ENCODE peak calls at places on chromosomes 2 and 18, in seven cellular contexts. Z is omental fat pad, G is endothelial cell, M is K562, W is cardiac fibroblast, T is left lung, B is AG09309. E is an unnamed sample.

GRCh38 chr2:205892141-205893064 is 193.6 kb downstream of the INO80D start:
- DNase-seq in G (no peak), T (no peak), B (no peak), M (no peak), Z (no peak), W (peak; percentile 41), E (no peak)

GRCh38 chr2:143433158-143433557 is 303.9 kb downstream of the ARHGAP15 start:
- DNase-seq in W (no peak), Z (no peak), G (no peak), M (no peak), T (no peak), B (no peak), E (no peak)

GRCh38 chr2:119683074-119683716 is 4.2 kb downstream of the TMEM177 start:
- DNase-seq in M (no peak), T (no peak), B (no peak), G (no peak), W (no peak), Z (no peak), E (no peak)

GRCh38 chr2:146094185-146094584 is 1574.3 kb upstream of the ZEB2 start:
- DNase-seq in G (no peak), Z (no peak), B (no peak), W (no peak), M (no peak), T (no peak), E (no peak)

GRCh38 chr2:109370399-109370990 is 241.5 kb downstream of the SH3RF3 start:
- DNase-seq in B (no peak), M (no peak), G (peak; percentile 2), Z (no peak), T (no peak), W (no peak), E (no peak)

GRCh38 chr2:12262681-12263436 is 453.9 kb upstream of the TRIB2 start:
- DNase-seq in Z (no peak), M (no peak), W (peak; percentile 71), G (no peak), B (no peak), T (no peak), E (no peak)

GRCh38 chr18:8801263-8801901 is 96.0 kb downstream of the MTCL1 start:
- DNase-seq in B (peak; percentile 75), M (no peak), W (peak; percentile 81), G (no peak), Z (no peak), T (no peak), E (no peak)

GRCh38 chr2:64325852-64326577 is 127.9 kb upstream of the LGALSL start:
- DNase-seq in G (no peak), M (no peak), B (no peak), W (no peak), Z (no peak), T (no peak), E (no peak)

GRCh38 chr2:128493880-128494279 is 175.2 kb upstream of the HS6ST1 start:
- DNase-seq in Z (no peak), B (no peak), W (no peak), T (no peak), G (no peak), M (no peak), E (no peak)

GRCh38 chr2:56012216-56012615 is 88.6 kb upstream of the EFEMP1 start:
- DNase-seq in G (no peak), W (no peak), T (no peak), B (no peak), M (no peak), Z (no peak), E (no peak)

GRCh38 chr18:53225567-53226325 is 885.7 kb downstream of the DCC start:
- DNase-seq in T (no peak), Z (no peak), W (no peak), M (no peak), B (no peak), G (no peak), E (no peak)

GRCh38 chr2:46649004-46649403 is 169.6 kb downstream of the TMEM247 start:
- DNase-seq in T (no peak), W (no peak), G (no peak), B (no peak), Z (no peak), M (no peak), E (no peak)

GRCh38 chr2:75932996-75933395 is 222.3 kb upstream of the GCFC2 start:
- DNase-seq in W (no peak), Z (no peak), B (no peak), G (no peak), T (no peak), M (no peak), E (no peak)

GRCh38 chr2:60581461-60582282 is 28.2 kb upstream of the BCL11A start:
- DNase-seq in B (no peak), T (peak; percentile 96), W (peak; percentile 49), Z (no peak), G (peak; percentile 89), M (peak; percentile 86), E (peak; percentile 70)

GRCh38 chr2:10375570-10376266 is 72.4 kb downstream of the ODC1 start:
- DNase-seq in G (no peak), M (no peak), T (peak; percentile 0), Z (no peak), W (no peak), B (no peak), E (no peak)

GRCh38 chr2:219010162-219010756 is 17.0 kb upstream of the CRYBA2 start:
- DNase-seq in Z (no peak), G (no peak), M (peak; percentile 26), T (no peak), W (no peak), B (no peak), E (no peak)

GRCh38 chr18:76943542-76944339 is 121.4 kb downstream of the ZNF236 start:
- DNase-seq in T (peak; percentile 83), B (peak; percentile 39), W (peak; percentile 76), Z (no peak), M (no peak), G (no peak), E (no peak)

GRCh38 chr18:906416-907170 is 1.9 kb downstream of the ADCYAP1 start:
- DNase-seq in Z (no peak), W (peak; percentile 5), B (no peak), G (peak; percentile 43), M (no peak), T (no peak), E (no peak)

GRCh38 chr2:216859944-216860343 is at the start of gene TNP1:
- DNase-seq in Z (no peak), M (no peak), W (no peak), T (no peak), B (no peak), G (no peak), E (no peak)

GRCh38 chr2:8482432-8482831 is 199.4 kb upstream of the ID2 start:
- DNase-seq in B (no peak), W (no peak), T (no peak), Z (no peak), G (no peak), M (no peak), E (no peak)
- TF ChIP-seq CTCF in B (no peak), W (no peak), T (no peak), Z (no peak), G (no peak), M (no peak), E (no peak)

DNA sequence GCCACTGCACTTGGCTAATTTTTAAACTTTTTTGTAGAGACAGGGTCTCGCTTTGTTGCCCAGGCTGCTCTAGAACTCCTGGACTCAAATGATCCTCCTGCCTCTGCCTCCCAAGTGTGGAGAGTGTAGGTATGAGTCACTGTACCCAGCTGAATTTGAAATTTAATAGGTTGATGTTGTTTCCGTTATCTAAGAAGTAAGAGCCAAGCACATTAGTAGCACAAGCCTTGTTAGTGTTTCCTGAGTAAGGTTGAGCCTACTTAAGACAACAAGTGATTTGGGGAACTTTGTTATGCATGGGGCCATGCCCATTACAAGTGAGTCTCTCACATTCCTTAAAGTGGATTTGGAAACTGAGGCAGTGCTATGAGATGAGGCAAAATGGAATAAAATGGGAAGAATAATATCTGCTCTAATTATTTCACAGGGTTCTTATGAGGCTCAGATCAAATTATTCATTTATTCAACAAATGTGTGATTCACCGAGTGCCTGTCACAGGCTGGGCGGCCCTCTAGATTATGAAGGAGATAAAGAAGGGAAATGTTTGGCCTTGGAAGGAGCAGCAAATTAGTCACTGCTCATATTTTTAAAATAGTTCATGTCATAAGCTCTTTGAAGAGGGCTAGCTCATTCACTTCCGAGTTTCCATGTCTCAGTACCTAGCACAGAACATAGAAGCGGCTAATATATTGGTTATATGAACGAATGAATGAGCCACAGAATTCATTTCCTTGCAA is 217.2 kb downstream of the LDLRAD4 start:
- DNase-seq in G (no peak), Z (no peak), W (peak; percentile 34), B (peak; percentile 34), M (no peak), T (no peak), E (no peak)
- TF ChIP-seq CTCF in G (no peak), Z (no peak), W (no peak), B (no peak), M (no peak), T (no peak), E (no peak)

DNA sequence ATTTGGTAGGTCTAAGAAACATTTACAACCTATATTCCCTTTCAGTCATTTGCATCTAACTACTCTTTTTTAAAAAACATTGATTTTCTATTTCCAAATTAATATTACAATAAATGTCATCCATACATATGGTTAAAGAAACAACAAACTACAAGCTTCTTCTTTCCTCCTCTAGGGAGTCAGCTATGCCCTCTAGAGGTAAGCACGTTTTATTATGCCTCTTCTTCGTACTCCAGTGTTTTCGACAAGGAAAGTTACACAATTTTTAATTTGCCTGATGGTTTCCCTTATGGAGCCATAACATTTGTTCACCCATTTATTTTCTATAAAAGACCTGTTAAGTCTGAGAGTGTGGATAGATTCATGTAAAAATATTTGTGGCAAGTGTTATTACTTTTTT is 183.4 kb upstream of the CDH7 start:
- DNase-seq in T (no peak), W (peak; percentile 4), G (no peak), B (no peak), Z (no peak), M (no peak), E (no peak)
- TF ChIP-seq CTCF in T (no peak), W (no peak), G (no peak), B (no peak), Z (no peak), M (no peak), E (no peak)

GRCh38 chr2:52697690-52698089 is 1069.9 kb upstream of the CHAC2 start:
- DNase-seq in G (no peak), B (no peak), Z (no peak), T (no peak), W (no peak), M (no peak), E (no peak)
- TF ChIP-seq CTCF in G (no peak), B (no peak), Z (no peak), T (no peak), W (no peak), M (no peak), E (no peak)

DNA sequence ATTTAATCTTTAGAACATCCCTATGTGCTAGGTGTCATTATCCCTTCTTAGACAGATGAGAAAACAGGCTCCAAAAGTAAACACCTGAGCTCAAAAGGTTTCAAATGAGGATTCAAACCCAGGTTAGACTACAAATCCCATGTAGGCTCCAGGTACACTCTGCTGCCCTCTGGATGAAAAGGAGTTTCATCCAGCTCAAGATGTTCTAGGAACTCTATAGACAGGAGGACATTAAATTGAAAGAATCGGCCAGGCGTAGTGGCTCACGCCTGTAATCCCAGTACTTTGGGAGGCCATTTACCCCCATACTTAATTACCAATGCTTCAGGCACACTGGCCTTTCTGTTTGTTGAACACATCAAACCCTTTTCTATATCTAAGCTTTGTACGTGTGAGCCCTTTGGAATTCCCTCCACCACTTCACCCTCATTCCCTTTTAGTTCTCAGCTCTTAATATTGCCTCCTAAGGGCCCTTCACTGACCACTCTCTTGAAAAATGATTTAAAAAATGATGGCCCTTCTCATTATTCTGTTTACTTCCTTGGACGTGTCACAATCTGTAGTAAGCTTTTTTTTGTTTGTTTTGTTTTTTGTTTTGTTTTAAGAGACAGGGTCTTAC is 10.7 kb downstream of the SLC25A12 start:
- DNase-seq in T (no peak), Z (no peak), M (no peak), B (no peak), W (no peak), G (no peak), E (no peak)
- TF ChIP-seq CTCF in T (no peak), Z (no peak), M (no peak), B (no peak), W (no peak), G (no peak), E (no peak)

E was measured in CD14-positive monocyte.